ENCODE peak calls at places on chromosomes 11 and 22, in six cellular contexts. One of them, this sample, is unnamed. For H3K9me3, the result is how much of the 10 kb centered on the place peaks cover.

GRCh38 chr11:127042445-127042844 is 41.9 kb upstream of the KIRREL3 start:
- DNase-seq in uterus: no peak
- DNase-seq in adipocyte: peak
- DNase-seq in stomach: no peak
- DNase-seq in mesenchymal stem cell: no peak
- DNase-seq in osteoblast: peak
- DNase-seq in this sample: no peak

GRCh38 chr22:40055143-40055926 is 60.6 kb downstream of the FAM83F start:
- DNase-seq in uterus: no peak
- DNase-seq in stomach: no peak
- DNase-seq in adipocyte: no peak
- DNase-seq in mesenchymal stem cell: no peak
- DNase-seq in osteoblast: no peak
- DNase-seq in this sample: no peak

GRCh38 chr11:7520011-7520942 is 6.5 kb downstream of the PPFIBP2 start:
- DNase-seq in adipocyte: no peak
- DNase-seq in mesenchymal stem cell: peak
- DNase-seq in uterus: no peak
- DNase-seq in osteoblast: peak
- DNase-seq in stomach: no peak
- DNase-seq in this sample: no peak

GRCh38 chr11:63020671-63021255 is 5.1 kb upstream of the SLC22A8 start:
- DNase-seq in uterus: no peak
- DNase-seq in mesenchymal stem cell: no peak
- DNase-seq in stomach: no peak
- DNase-seq in adipocyte: no peak
- DNase-seq in osteoblast: no peak
- DNase-seq in this sample: no peak

GRCh38 chr22:17214416-17215043 is 4.7 kb downstream of the ADA2 start:
- DNase-seq in osteoblast: peak
- DNase-seq in mesenchymal stem cell: no peak
- DNase-seq in uterus: no peak
- DNase-seq in adipocyte: no peak
- DNase-seq in stomach: no peak
- DNase-seq in this sample: no peak

GRCh38 chr11:85810871-85811611 is at the start of gene SYTL2:
- DNase-seq in mesenchymal stem cell: peak
- DNase-seq in adipocyte: peak
- DNase-seq in stomach: peak
- DNase-seq in osteoblast: peak
- DNase-seq in uterus: peak
- DNase-seq in this sample: peak

GRCh38 chr11:56910785-56911184 is 77.9 kb upstream of the OR5AK2 start:
- DNase-seq in uterus: no peak
- DNase-seq in osteoblast: no peak
- DNase-seq in mesenchymal stem cell: no peak
- DNase-seq in adipocyte: no peak
- DNase-seq in stomach: no peak
- DNase-seq in this sample: no peak

GRCh38 chr11:22860241-22860640 is at the start of gene CCDC179:
- DNase-seq in mesenchymal stem cell: no peak
- DNase-seq in osteoblast: no peak
- DNase-seq in adipocyte: no peak
- DNase-seq in stomach: no peak
- DNase-seq in uterus: no peak
- DNase-seq in this sample: no peak

GRCh38 chr11:68987211-68987610 is 6.4 kb upstream of the MRGPRD start:
- DNase-seq in stomach: no peak
- DNase-seq in osteoblast: peak
- DNase-seq in adipocyte: peak
- DNase-seq in mesenchymal stem cell: no peak
- DNase-seq in uterus: no peak
- DNase-seq in this sample: no peak

GRCh38 chr11:77113382-77114088 is 10.9 kb downstream of the OMP start:
- DNase-seq in adipocyte: peak
- DNase-seq in mesenchymal stem cell: peak
- DNase-seq in stomach: peak
- DNase-seq in uterus: no peak
- DNase-seq in osteoblast: peak
- DNase-seq in this sample: no peak

GRCh38 chr11:79200398-79201070 is 240.3 kb downstream of the TENM4 start:
- DNase-seq in stomach: no peak
- DNase-seq in mesenchymal stem cell: no peak
- DNase-seq in uterus: no peak
- DNase-seq in adipocyte: no peak
- DNase-seq in osteoblast: no peak
- DNase-seq in this sample: no peak

GRCh38 chr11:128544625-128545024 is 42.7 kb downstream of the ETS1 start:
- DNase-seq in osteoblast: no peak
- DNase-seq in mesenchymal stem cell: peak
- DNase-seq in stomach: no peak
- DNase-seq in uterus: no peak
- DNase-seq in adipocyte: peak
- DNase-seq in this sample: no peak

GRCh38 chr11:12220305-12220704 is 109.9 kb downstream of the MICAL2 start:
- DNase-seq in mesenchymal stem cell: no peak
- DNase-seq in stomach: peak
- DNase-seq in uterus: peak
- DNase-seq in adipocyte: no peak
- DNase-seq in osteoblast: no peak
- DNase-seq in this sample: peak

GRCh38 chr11:133545199-133545709 is 13.0 kb upstream of the OPCML start:
- DNase-seq in osteoblast: no peak
- DNase-seq in uterus: no peak
- DNase-seq in adipocyte: no peak
- DNase-seq in stomach: no peak
- DNase-seq in mesenchymal stem cell: no peak
- DNase-seq in this sample: no peak

GRCh38 chr11:3686751-3687150 is 15.6 kb upstream of the CHRNA10 start:
- DNase-seq in mesenchymal stem cell: no peak
- DNase-seq in stomach: no peak
- DNase-seq in osteoblast: no peak
- DNase-seq in uterus: no peak
- DNase-seq in adipocyte: no peak
- DNase-seq in this sample: no peak

GRCh38 chr22:23106906-23107367 is 34.9 kb downstream of the RSPH14 start:
- DNase-seq in mesenchymal stem cell: no peak
- DNase-seq in adipocyte: no peak
- DNase-seq in osteoblast: no peak
- DNase-seq in uterus: no peak
- DNase-seq in stomach: peak
- DNase-seq in this sample: no peak

GRCh38 chr22:30984317-30984716 is 15.3 kb downstream of the TUG1 start:
- DNase-seq in adipocyte: no peak
- DNase-seq in uterus: no peak
- DNase-seq in mesenchymal stem cell: no peak
- DNase-seq in stomach: no peak
- DNase-seq in osteoblast: no peak
- DNase-seq in this sample: no peak

GRCh38 chr22:30992565-30992964 is 23.5 kb downstream of the TUG1 start:
- DNase-seq in mesenchymal stem cell: no peak
- DNase-seq in osteoblast: no peak
- DNase-seq in stomach: no peak
- DNase-seq in adipocyte: no peak
- DNase-seq in uterus: no peak
- DNase-seq in this sample: no peak

GRCh38 chr22:30985561-30986208 is 16.6 kb downstream of the TUG1 start:
- DNase-seq in adipocyte: no peak
- DNase-seq in stomach: no peak
- DNase-seq in mesenchymal stem cell: no peak
- DNase-seq in uterus: no peak
- DNase-seq in osteoblast: no peak
- DNase-seq in this sample: no peak

GRCh38 chr22:30990675-30991074 is 21.6 kb downstream of the TUG1 start:
- DNase-seq in uterus: no peak
- DNase-seq in stomach: no peak
- DNase-seq in adipocyte: no peak
- DNase-seq in mesenchymal stem cell: no peak
- DNase-seq in osteoblast: no peak
- DNase-seq in this sample: no peak

DNA sequence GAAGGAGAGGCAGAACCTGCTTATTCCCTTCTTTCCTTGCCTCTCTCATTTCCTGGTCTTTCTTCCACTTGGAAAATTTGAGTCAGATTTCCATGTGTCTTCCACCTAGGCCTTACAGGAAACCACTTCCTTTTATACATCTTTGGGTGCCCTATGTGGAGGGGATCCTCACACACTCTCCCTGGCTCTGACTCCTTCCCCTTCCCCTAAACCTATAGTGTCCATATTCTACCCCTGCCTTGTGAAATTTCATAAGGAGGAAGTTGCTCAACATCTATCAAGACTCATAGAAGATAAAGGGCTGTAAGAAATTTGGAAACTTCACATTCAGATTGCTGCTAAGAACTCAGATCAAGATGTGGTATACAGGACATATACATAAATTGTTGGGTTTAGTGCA is 20.4 kb downstream of the TUG1 start:
- DNase-seq in stomach: no peak
- DNase-seq in mesenchymal stem cell: no peak
- DNase-seq in uterus: no peak
- DNase-seq in adipocyte: no peak
- DNase-seq in osteoblast: no peak
- DNase-seq in this sample: no peak
- H3K9me3 ChIP-seq in stomach: under half
- H3K9me3 ChIP-seq in mesenchymal stem cell: under half
- H3K9me3 ChIP-seq in uterus: under half
- H3K9me3 ChIP-seq in adipocyte: under half
- H3K9me3 ChIP-seq in osteoblast: under half
- H3K9me3 ChIP-seq in this sample: under half

DNA sequence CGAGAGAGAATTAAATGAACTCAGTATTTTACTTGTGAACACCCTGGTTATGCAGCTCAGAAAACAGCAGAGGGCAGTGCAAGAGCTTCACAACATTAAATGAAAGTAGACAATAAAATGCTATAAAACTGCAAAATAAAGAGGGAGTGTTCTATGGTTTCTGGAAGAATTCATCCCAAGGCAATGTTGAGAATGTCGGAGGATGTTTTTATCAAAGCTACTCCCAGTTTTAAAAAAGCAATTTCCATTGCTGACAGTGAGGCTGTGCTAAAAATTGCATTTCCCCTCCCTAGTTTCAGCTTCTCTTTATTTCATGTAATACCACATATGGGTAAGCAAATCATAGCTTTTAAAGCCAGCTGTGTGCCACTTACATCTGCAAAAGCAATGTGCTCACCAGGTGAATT is 296.9 kb downstream of the RAB38 start:
- DNase-seq in osteoblast: no peak
- DNase-seq in uterus: peak
- DNase-seq in stomach: no peak
- DNase-seq in mesenchymal stem cell: peak
- DNase-seq in adipocyte: peak
- DNase-seq in this sample: no peak
- H3K4me3 ChIP-seq in osteoblast: no peak
- H3K4me3 ChIP-seq in uterus: no peak
- H3K4me3 ChIP-seq in stomach: no peak
- H3K4me3 ChIP-seq in mesenchymal stem cell: no peak
- H3K4me3 ChIP-seq in adipocyte: no peak
- H3K4me3 ChIP-seq in this sample: no peak

GRCh38 chr11:70859180-70859579 is 393.2 kb downstream of the SHANK2 start:
- DNase-seq in mesenchymal stem cell: no peak
- DNase-seq in osteoblast: no peak
- DNase-seq in adipocyte: no peak
- DNase-seq in stomach: no peak
- DNase-seq in uterus: no peak
- DNase-seq in this sample: no peak

GRCh38 chr11:70863186-70863585 is 389.2 kb downstream of the SHANK2 start:
- DNase-seq in mesenchymal stem cell: no peak
- DNase-seq in osteoblast: no peak
- DNase-seq in stomach: no peak
- DNase-seq in uterus: no peak
- DNase-seq in adipocyte: no peak
- DNase-seq in this sample: no peak

GRCh38 chr11:70862093-70862492 is 390.3 kb downstream of the SHANK2 start:
- DNase-seq in mesenchymal stem cell: no peak
- DNase-seq in adipocyte: no peak
- DNase-seq in uterus: no peak
- DNase-seq in stomach: no peak
- DNase-seq in osteoblast: no peak
- DNase-seq in this sample: no peak

GRCh38 chr11:70861534-70861933 is 390.8 kb downstream of the SHANK2 start:
- DNase-seq in mesenchymal stem cell: no peak
- DNase-seq in stomach: no peak
- DNase-seq in uterus: no peak
- DNase-seq in adipocyte: no peak
- DNase-seq in osteoblast: no peak
- DNase-seq in this sample: no peak

DNA sequence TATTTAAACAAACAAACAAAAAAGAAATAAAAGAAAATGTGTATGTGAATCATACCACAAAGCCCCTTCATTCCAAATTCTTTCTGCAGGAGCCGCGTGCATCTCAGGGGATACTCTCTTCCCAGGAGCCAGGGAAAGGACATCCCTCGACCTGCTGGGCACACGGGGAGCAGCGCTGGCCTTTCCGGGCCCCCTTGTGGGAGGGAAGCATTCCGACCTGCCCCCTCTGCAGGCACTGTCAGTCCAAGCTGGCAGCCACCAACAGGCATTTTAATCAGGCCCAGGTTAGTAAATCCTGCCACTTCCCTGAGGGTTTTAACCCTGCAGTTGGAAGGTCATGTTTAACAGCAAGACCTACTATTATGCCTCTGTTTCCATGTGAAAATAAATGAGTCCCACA is 391.5 kb downstream of the SHANK2 start:
- DNase-seq in mesenchymal stem cell: no peak
- DNase-seq in osteoblast: no peak
- DNase-seq in adipocyte: no peak
- DNase-seq in stomach: no peak
- DNase-seq in uterus: no peak
- DNase-seq in this sample: no peak
- H3K9me3 ChIP-seq in mesenchymal stem cell: under half
- H3K9me3 ChIP-seq in osteoblast: under half
- H3K9me3 ChIP-seq in adipocyte: under half
- H3K9me3 ChIP-seq in stomach: under half
- H3K9me3 ChIP-seq in uterus: under half
- H3K9me3 ChIP-seq in this sample: under half

GRCh38 chr22:50326225-50326958 is 420 bp downstream of the DENND6B start:
- DNase-seq in adipocyte: no peak
- DNase-seq in osteoblast: peak
- DNase-seq in mesenchymal stem cell: no peak
- DNase-seq in uterus: no peak
- DNase-seq in stomach: no peak
- DNase-seq in this sample: no peak
- H3K4me3 ChIP-seq in adipocyte: peak
- H3K4me3 ChIP-seq in osteoblast: peak
- H3K4me3 ChIP-seq in mesenchymal stem cell: peak
- H3K4me3 ChIP-seq in uterus: peak
- H3K4me3 ChIP-seq in stomach: peak
- H3K4me3 ChIP-seq in this sample: peak

DNA sequence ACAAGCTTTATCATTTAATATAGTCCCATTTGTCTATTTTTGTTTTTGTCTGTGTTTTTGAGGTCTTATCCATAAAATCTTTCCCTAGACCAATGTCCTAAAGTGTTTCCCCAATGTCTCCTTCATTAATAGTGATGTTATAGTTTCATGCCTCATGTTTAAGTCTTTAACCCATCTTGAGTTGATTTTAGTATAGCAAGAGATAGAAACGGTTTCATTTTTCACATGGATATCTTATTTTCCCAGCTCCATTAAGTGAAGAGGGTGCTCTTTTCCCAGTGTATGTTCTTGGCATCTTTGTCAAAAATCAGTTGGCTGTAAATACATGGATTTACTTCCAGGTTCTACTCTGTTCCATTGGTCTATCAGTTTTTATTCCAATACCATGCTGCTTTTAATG is 58.2 kb downstream of the KCNQ1OT1 start:
- DNase-seq in stomach: no peak
- DNase-seq in mesenchymal stem cell: no peak
- DNase-seq in adipocyte: no peak
- DNase-seq in osteoblast: no peak
- DNase-seq in uterus: no peak
- DNase-seq in this sample: no peak
- H3K9me3 ChIP-seq in stomach: half or more
- H3K9me3 ChIP-seq in mesenchymal stem cell: half or more
- H3K9me3 ChIP-seq in adipocyte: half or more
- H3K9me3 ChIP-seq in osteoblast: under half
- H3K9me3 ChIP-seq in uterus: half or more
- H3K9me3 ChIP-seq in this sample: half or more